ENCODE peak calls at places on chromosomes 2 and 18, in eight cellular contexts. One of them, this sample, is unnamed.

GRCh38 chr2:101961287-101962242 is 30.2 kb upstream of the IL1R2 start:
- DNase-seq in psoas muscle: peak
- DNase-seq in omental fat pad: peak
- DNase-seq in AG09319: peak
- DNase-seq in heart left ventricle: peak
- DNase-seq in transverse colon: peak
- DNase-seq in neural crest cell: no peak
- DNase-seq in HFFc6: peak
- DNase-seq in this sample: peak

GRCh38 chr2:42274872-42275271 is 86.1 kb downstream of the COX7A2L start:
- DNase-seq in neural crest cell: no peak
- DNase-seq in transverse colon: no peak
- DNase-seq in AG09319: no peak
- DNase-seq in omental fat pad: no peak
- DNase-seq in psoas muscle: no peak
- DNase-seq in heart left ventricle: no peak
- DNase-seq in HFFc6: no peak
- DNase-seq in this sample: no peak

GRCh38 chr2:172829229-172829628 is 93.6 kb downstream of the RAPGEF4 start:
- DNase-seq in heart left ventricle: no peak
- DNase-seq in HFFc6: peak
- DNase-seq in neural crest cell: no peak
- DNase-seq in AG09319: no peak
- DNase-seq in omental fat pad: no peak
- DNase-seq in psoas muscle: no peak
- DNase-seq in transverse colon: no peak
- DNase-seq in this sample: no peak

GRCh38 chr18:22488554-22488953 is 70.8 kb upstream of the CTAGE1 start:
- DNase-seq in AG09319: no peak
- DNase-seq in transverse colon: no peak
- DNase-seq in HFFc6: no peak
- DNase-seq in heart left ventricle: peak
- DNase-seq in psoas muscle: peak
- DNase-seq in neural crest cell: no peak
- DNase-seq in omental fat pad: no peak
- DNase-seq in this sample: no peak

GRCh38 chr2:17460401-17461086 is 57.7 kb downstream of the RAD51AP2 start:
- DNase-seq in omental fat pad: no peak
- DNase-seq in HFFc6: no peak
- DNase-seq in neural crest cell: no peak
- DNase-seq in heart left ventricle: no peak
- DNase-seq in AG09319: no peak
- DNase-seq in psoas muscle: no peak
- DNase-seq in transverse colon: no peak
- DNase-seq in this sample: no peak

GRCh38 chr18:31225668-31226067 is 63.0 kb upstream of the DSC1 start:
- DNase-seq in AG09319: no peak
- DNase-seq in omental fat pad: no peak
- DNase-seq in psoas muscle: no peak
- DNase-seq in neural crest cell: no peak
- DNase-seq in heart left ventricle: peak
- DNase-seq in transverse colon: no peak
- DNase-seq in HFFc6: no peak
- DNase-seq in this sample: no peak

GRCh38 chr2:230870544-230871360 is 6.0 kb downstream of the ITM2C start:
- DNase-seq in omental fat pad: no peak
- DNase-seq in AG09319: no peak
- DNase-seq in neural crest cell: no peak
- DNase-seq in psoas muscle: no peak
- DNase-seq in heart left ventricle: no peak
- DNase-seq in transverse colon: peak
- DNase-seq in HFFc6: no peak
- DNase-seq in this sample: no peak

GRCh38 chr2:33785201-33786106 is 186.4 kb upstream of the FAM98A start:
- DNase-seq in AG09319: no peak
- DNase-seq in transverse colon: no peak
- DNase-seq in omental fat pad: no peak
- DNase-seq in HFFc6: no peak
- DNase-seq in heart left ventricle: no peak
- DNase-seq in neural crest cell: no peak
- DNase-seq in psoas muscle: no peak
- DNase-seq in this sample: no peak

GRCh38 chr2:29527947-29528346 is 393.4 kb downstream of the ALK start:
- DNase-seq in transverse colon: no peak
- DNase-seq in heart left ventricle: no peak
- DNase-seq in psoas muscle: no peak
- DNase-seq in AG09319: no peak
- DNase-seq in omental fat pad: no peak
- DNase-seq in HFFc6: no peak
- DNase-seq in neural crest cell: no peak
- DNase-seq in this sample: no peak

GRCh38 chr2:8740136-8740535 is 58.3 kb downstream of the ID2 start:
- DNase-seq in AG09319: no peak
- DNase-seq in psoas muscle: no peak
- DNase-seq in heart left ventricle: no peak
- DNase-seq in HFFc6: no peak
- DNase-seq in neural crest cell: no peak
- DNase-seq in transverse colon: no peak
- DNase-seq in omental fat pad: no peak
- DNase-seq in this sample: no peak
- TF ChIP-seq CTCF in AG09319: no peak
- TF ChIP-seq CTCF in psoas muscle: no peak
- TF ChIP-seq CTCF in heart left ventricle: no peak
- TF ChIP-seq CTCF in HFFc6: no peak
- TF ChIP-seq CTCF in neural crest cell: no peak
- TF ChIP-seq CTCF in transverse colon: no peak
- TF ChIP-seq CTCF in omental fat pad: no peak
- TF ChIP-seq CTCF in this sample: no peak

DNA sequence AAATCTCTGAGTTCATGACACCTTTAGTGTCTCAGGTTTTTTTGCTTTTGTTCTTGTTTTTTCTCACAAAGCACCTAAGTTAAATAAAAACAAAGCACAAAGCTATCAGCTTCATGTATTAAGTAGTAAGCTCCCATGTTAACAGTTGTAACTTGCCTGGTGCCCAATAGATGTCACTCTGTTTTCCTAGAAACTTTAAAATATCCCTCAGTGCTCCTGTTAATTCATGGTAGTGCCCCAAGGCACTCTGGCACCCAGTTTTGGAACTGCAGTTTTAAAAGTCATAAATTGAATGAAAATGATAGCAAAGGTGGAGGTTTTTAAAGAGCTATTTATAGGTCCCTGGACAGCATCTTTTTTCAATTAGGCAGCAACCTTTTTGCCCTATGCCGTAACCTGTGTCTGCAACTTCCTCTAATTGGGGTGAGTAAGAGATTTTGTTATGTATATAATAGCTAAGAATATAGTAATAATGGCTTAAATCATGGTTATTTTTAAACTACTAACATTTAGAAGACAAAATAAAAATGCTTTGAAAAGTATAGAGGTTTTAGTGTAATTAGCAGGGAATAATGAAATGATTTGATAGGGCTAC is 555.0 kb upstream of the TMEFF2 start:
- DNase-seq in omental fat pad: no peak
- DNase-seq in psoas muscle: no peak
- DNase-seq in transverse colon: no peak
- DNase-seq in heart left ventricle: no peak
- DNase-seq in neural crest cell: no peak
- DNase-seq in AG09319: no peak
- DNase-seq in HFFc6: no peak
- DNase-seq in this sample: no peak
- TF ChIP-seq CTCF in omental fat pad: no peak
- TF ChIP-seq CTCF in psoas muscle: no peak
- TF ChIP-seq CTCF in transverse colon: no peak
- TF ChIP-seq CTCF in heart left ventricle: no peak
- TF ChIP-seq CTCF in neural crest cell: peak
- TF ChIP-seq CTCF in AG09319: no peak
- TF ChIP-seq CTCF in HFFc6: no peak
- TF ChIP-seq CTCF in this sample: no peak

DNA sequence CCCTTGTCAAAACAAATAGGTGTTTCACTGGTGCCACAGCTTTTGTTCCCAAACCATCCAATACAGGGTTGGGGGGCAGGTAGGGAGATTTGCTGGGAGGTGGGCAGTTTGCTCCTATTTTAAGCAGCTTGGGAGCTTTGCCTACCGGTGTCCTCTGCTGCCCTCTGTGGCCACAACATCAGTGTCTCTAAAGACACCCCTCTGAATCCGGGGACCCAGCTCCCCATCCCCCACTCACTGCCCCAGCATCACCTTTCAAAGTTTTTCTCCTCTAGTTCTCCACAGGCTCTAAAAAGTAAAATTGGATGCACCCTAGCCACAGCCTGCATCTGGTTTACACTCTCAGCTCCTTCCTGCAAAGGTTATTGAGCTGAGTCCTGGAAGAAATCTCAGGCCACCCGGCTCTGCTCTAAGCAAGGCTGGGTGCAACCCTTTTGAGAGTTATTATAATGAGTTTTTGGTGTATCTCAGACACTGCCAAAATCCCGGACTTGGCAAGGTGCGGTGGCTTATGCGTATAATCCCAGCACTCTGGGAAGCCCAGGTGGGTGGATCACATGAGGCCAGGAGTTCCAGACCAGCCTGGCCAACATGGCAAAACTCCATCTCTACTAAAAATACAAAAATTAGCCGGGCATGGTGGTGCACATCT is 2.9 kb upstream of the EPAS1 start:
- DNase-seq in omental fat pad: no peak
- DNase-seq in AG09319: no peak
- DNase-seq in transverse colon: peak
- DNase-seq in HFFc6: no peak
- DNase-seq in psoas muscle: no peak
- DNase-seq in neural crest cell: no peak
- DNase-seq in heart left ventricle: no peak
- DNase-seq in this sample: no peak
- TF ChIP-seq CTCF in omental fat pad: no peak
- TF ChIP-seq CTCF in AG09319: peak
- TF ChIP-seq CTCF in transverse colon: peak
- TF ChIP-seq CTCF in HFFc6: peak
- TF ChIP-seq CTCF in psoas muscle: no peak
- TF ChIP-seq CTCF in neural crest cell: peak
- TF ChIP-seq CTCF in heart left ventricle: peak
- TF ChIP-seq CTCF in this sample: no peak

GRCh38 chr2:9474361-9475117 is at the start of gene IAH1:
- DNase-seq in HFFc6: peak
- DNase-seq in psoas muscle: peak
- DNase-seq in heart left ventricle: peak
- DNase-seq in AG09319: no peak
- DNase-seq in transverse colon: peak
- DNase-seq in neural crest cell: peak
- DNase-seq in omental fat pad: no peak
- DNase-seq in this sample: peak
- TF ChIP-seq CTCF in HFFc6: peak
- TF ChIP-seq CTCF in psoas muscle: no peak
- TF ChIP-seq CTCF in heart left ventricle: peak
- TF ChIP-seq CTCF in AG09319: no peak
- TF ChIP-seq CTCF in transverse colon: no peak
- TF ChIP-seq CTCF in neural crest cell: no peak
- TF ChIP-seq CTCF in omental fat pad: no peak
- TF ChIP-seq CTCF in this sample: no peak

GRCh38 chr18:58545338-58546096 is 83.4 kb downstream of the ALPK2 start:
- DNase-seq in psoas muscle: no peak
- DNase-seq in heart left ventricle: no peak
- DNase-seq in AG09319: no peak
- DNase-seq in neural crest cell: no peak
- DNase-seq in HFFc6: no peak
- DNase-seq in transverse colon: no peak
- DNase-seq in omental fat pad: no peak
- DNase-seq in this sample: no peak

GRCh38 chr18:58542426-58543159 is 86.3 kb downstream of the ALPK2 start:
- DNase-seq in HFFc6: no peak
- DNase-seq in AG09319: no peak
- DNase-seq in heart left ventricle: no peak
- DNase-seq in omental fat pad: no peak
- DNase-seq in psoas muscle: no peak
- DNase-seq in transverse colon: no peak
- DNase-seq in neural crest cell: no peak
- DNase-seq in this sample: no peak

GRCh38 chr18:58541789-58542425 is 87.0 kb downstream of the ALPK2 start:
- DNase-seq in neural crest cell: no peak
- DNase-seq in AG09319: peak
- DNase-seq in transverse colon: no peak
- DNase-seq in heart left ventricle: no peak
- DNase-seq in psoas muscle: no peak
- DNase-seq in HFFc6: peak
- DNase-seq in omental fat pad: no peak
- DNase-seq in this sample: peak

GRCh38 chr18:58544616-58545337 is 84.1 kb downstream of the ALPK2 start:
- DNase-seq in neural crest cell: no peak
- DNase-seq in omental fat pad: no peak
- DNase-seq in heart left ventricle: no peak
- DNase-seq in AG09319: no peak
- DNase-seq in transverse colon: no peak
- DNase-seq in HFFc6: no peak
- DNase-seq in psoas muscle: no peak
- DNase-seq in this sample: no peak

DNA sequence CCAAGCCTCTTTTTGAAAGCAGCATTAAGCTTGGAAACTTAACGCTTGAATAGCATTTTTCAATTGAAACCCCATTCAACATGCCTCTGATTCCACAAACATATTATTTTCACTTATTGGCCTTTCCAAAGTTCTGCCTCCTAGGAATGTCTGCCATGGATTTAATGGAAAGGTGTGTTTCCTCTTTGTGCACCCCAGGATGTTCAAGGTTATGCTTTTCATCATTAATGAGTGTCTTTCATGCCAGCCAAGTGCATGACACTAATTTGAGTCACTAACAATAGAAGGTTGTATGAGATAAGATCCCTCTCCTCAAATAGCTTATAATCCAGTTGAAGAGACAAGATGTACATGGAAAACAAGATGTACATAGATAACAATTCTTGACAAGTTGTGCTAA is 84.7 kb downstream of the ALPK2 start:
- DNase-seq in AG09319: no peak
- DNase-seq in HFFc6: no peak
- DNase-seq in transverse colon: no peak
- DNase-seq in omental fat pad: no peak
- DNase-seq in heart left ventricle: no peak
- DNase-seq in neural crest cell: no peak
- DNase-seq in psoas muscle: no peak
- DNase-seq in this sample: no peak
- TF ChIP-seq CTCF in AG09319: no peak
- TF ChIP-seq CTCF in HFFc6: no peak
- TF ChIP-seq CTCF in transverse colon: no peak
- TF ChIP-seq CTCF in omental fat pad: no peak
- TF ChIP-seq CTCF in heart left ventricle: no peak
- TF ChIP-seq CTCF in neural crest cell: no peak
- TF ChIP-seq CTCF in psoas muscle: no peak
- TF ChIP-seq CTCF in this sample: no peak

GRCh38 chr2:98825404-98825803 is 94.5 kb upstream of the MGAT4A start:
- DNase-seq in omental fat pad: no peak
- DNase-seq in psoas muscle: no peak
- DNase-seq in neural crest cell: no peak
- DNase-seq in heart left ventricle: no peak
- DNase-seq in transverse colon: no peak
- DNase-seq in AG09319: no peak
- DNase-seq in HFFc6: no peak
- DNase-seq in this sample: no peak
- TF ChIP-seq CTCF in omental fat pad: no peak
- TF ChIP-seq CTCF in psoas muscle: no peak
- TF ChIP-seq CTCF in neural crest cell: no peak
- TF ChIP-seq CTCF in heart left ventricle: no peak
- TF ChIP-seq CTCF in transverse colon: no peak
- TF ChIP-seq CTCF in AG09319: no peak
- TF ChIP-seq CTCF in HFFc6: no peak
- TF ChIP-seq CTCF in this sample: no peak

GRCh38 chr2:31235504-31235902 is 1.6 kb downstream of the EHD3 start:
- DNase-seq in psoas muscle: no peak
- DNase-seq in AG09319: peak
- DNase-seq in neural crest cell: no peak
- DNase-seq in HFFc6: peak
- DNase-seq in heart left ventricle: no peak
- DNase-seq in omental fat pad: no peak
- DNase-seq in transverse colon: no peak
- DNase-seq in this sample: no peak
- TF ChIP-seq CTCF in psoas muscle: no peak
- TF ChIP-seq CTCF in AG09319: peak
- TF ChIP-seq CTCF in neural crest cell: no peak
- TF ChIP-seq CTCF in HFFc6: peak
- TF ChIP-seq CTCF in heart left ventricle: no peak
- TF ChIP-seq CTCF in omental fat pad: no peak
- TF ChIP-seq CTCF in transverse colon: no peak
- TF ChIP-seq CTCF in this sample: no peak